ENCODE peak calls at places on chromosomes 6 and 20, in ten cellular contexts. H is NCI-H524; M is ovary; K is HS-5; Y is effector memory CD4-positive, alpha-beta T cell; D is Kasumi-1; Z is lower lobe of right lung; G is central memory CD4-positive, alpha-beta T cell; U is H1; W is NCI-H2029. O is an unnamed sample.

GRCh38 chr6:97697450-97697849 is 414.4 kb upstream of the MMS22L start:
- DNase-seq in H (no peak), M (no peak), K (peak), Y (no peak), D (no peak), Z (no peak), G (no peak), U (no peak), W (no peak), O (no peak)

GRCh38 chr6:43773050-43773956 is 3.3 kb downstream of the VEGFA start:
- DNase-seq in H (peak), M (no peak), K (no peak), Y (peak), D (peak), Z (peak), G (peak), U (no peak), W (peak), O (peak)

GRCh38 chr6:89350281-89351037 is 2.1 kb downstream of the UBE2J1 start:
- DNase-seq in H (no peak), M (no peak), K (no peak), Y (no peak), D (peak), Z (no peak), G (peak), U (no peak), W (no peak), O (peak)

GRCh38 chr6:149031545-149032317 is 284.9 kb downstream of the UST start:
- DNase-seq in H (no peak), M (peak), K (peak), Y (no peak), D (no peak), Z (no peak), G (no peak), U (no peak), W (no peak), O (no peak)

GRCh38 chr6:84065718-84066290 is 32.2 kb downstream of the MRAP2 start:
- DNase-seq in H (no peak), M (no peak), K (no peak), Y (no peak), D (no peak), Z (no peak), G (no peak), U (no peak), W (no peak), O (no peak)

GRCh38 chr6:83708546-83708969 is 343 bp downstream of the SNAP91 start:
- DNase-seq in H (peak), M (no peak), K (no peak), Y (no peak), D (no peak), Z (peak), G (no peak), U (peak), W (no peak), O (no peak)

GRCh38 chr6:136736281-136736960 is 55.9 kb downstream of the MAP3K5 start:
- DNase-seq in H (no peak), M (no peak), K (no peak), Y (no peak), D (no peak), Z (no peak), G (no peak), U (no peak), W (no peak), O (no peak)

GRCh38 chr6:101747711-101748110 is 354.2 kb downstream of the GRIK2 start:
- DNase-seq in H (no peak), M (no peak), K (no peak), Y (no peak), D (no peak), Z (no peak), G (no peak), U (no peak), W (no peak), O (no peak)

GRCh38 chr6:27604986-27605385 is 132.1 kb upstream of the ZNF184 start:
- DNase-seq in H (no peak), M (no peak), K (no peak), Y (no peak), D (no peak), Z (no peak), G (no peak), U (no peak), W (no peak), O (no peak)

GRCh38 chr20:63693079-63693974 is 3.1 kb upstream of the TNFRSF6B start:
- DNase-seq in H (no peak), M (no peak), K (no peak), Y (no peak), D (no peak), Z (no peak), G (no peak), U (no peak), W (no peak), O (no peak)

GRCh38 chr6:142152731-142153130 is 5.7 kb downstream of the VTA1 start:
- DNase-seq in H (no peak), M (no peak), K (peak), Y (no peak), D (no peak), Z (no peak), G (no peak), U (no peak), W (no peak), O (no peak)

GRCh38 chr6:26553264-26553738 is 15.1 kb downstream of the HMGN4 start:
- DNase-seq in H (peak), M (peak), K (peak), Y (peak), D (peak), Z (peak), G (peak), U (no peak), W (peak), O (peak)

GRCh38 chr6:37705239-37706051 is 7.8 kb upstream of the MDGA1 start:
- DNase-seq in H (peak), M (peak), K (no peak), Y (peak), D (no peak), Z (peak), G (peak), U (peak), W (peak), O (no peak)

GRCh38 chr20:44219791-44220190 is 9.2 kb upstream of the OSER1 start:
- DNase-seq in H (no peak), M (no peak), K (no peak), Y (no peak), D (no peak), Z (no peak), G (no peak), U (no peak), W (no peak), O (no peak)

GRCh38 chr6:104414723-104415122 is 445.0 kb downstream of the HACE1 start:
- DNase-seq in H (no peak), M (no peak), K (no peak), Y (no peak), D (no peak), Z (no peak), G (no peak), U (no peak), W (no peak), O (no peak)